ENCODE peak calls at places on chromosomes 5 and 9, in five cellular contexts. C, Y, W, A and Q are unnamed samples. For H3K4me1, the result is how much of the 10 kb centered on the place peaks cover.

GRCh38 chr5:161378701-161379100 is 167.8 kb downstream of the GABRB2 start:
- DNase-seq in W (no peak), A (no peak), C (no peak), Y (no peak), Q (no peak)

GRCh38 chr5:143106175-143106574 is 297.3 kb downstream of the NR3C1 start:
- DNase-seq in A (no peak), W (peak), C (no peak), Y (no peak), Q (no peak)

GRCh38 chr9:128001411-128002298 is 20.9 kb upstream of the EEIG1 start:
- DNase-seq in A (no peak), Y (no peak), W (no peak), C (no peak), Q (peak)

GRCh38 chr9:101620452-101620851 is 25.7 kb upstream of the PPP3R2 start:
- DNase-seq in Y (no peak), W (no peak), A (no peak), C (no peak), Q (no peak)

GRCh38 chr5:157502143-157502647 is 42.2 kb downstream of the NIPAL4 start:
- DNase-seq in A (no peak), C (no peak), Y (no peak), W (no peak), Q (no peak)

GRCh38 chr5:169122951-169123350 is 178.0 kb downstream of the SLIT3 start:
- DNase-seq in A (no peak), W (no peak), C (no peak), Y (no peak), Q (no peak)

GRCh38 chr9:97766092-97766491 is 69.0 kb upstream of the XPA start:
- DNase-seq in Y (no peak), A (no peak), W (no peak), C (no peak), Q (no peak)

GRCh38 chr9:125329978-125330377 is 68.4 kb downstream of the GAPVD1 start:
- DNase-seq in A (no peak), C (no peak), Y (no peak), W (no peak), Q (no peak)

GRCh38 chr9:125493384-125493783 is 213.6 kb downstream of the MAPKAP1 start:
- DNase-seq in C (no peak), W (no peak), Y (no peak), A (no peak), Q (no peak)

GRCh38 chr9:34291019-34291418 is 38.0 kb downstream of the KIF24 start:
- DNase-seq in W (no peak), A (no peak), Y (no peak), C (no peak), Q (no peak)

GRCh38 chr5:157659886-157660660 is 7.8 kb upstream of the SOX30 start:
- DNase-seq in C (no peak), W (no peak), A (no peak), Y (no peak), Q (no peak)

GRCh38 chr5:57551974-57552537 is 69.4 kb upstream of the ACTBL2 start:
- DNase-seq in W (no peak), A (no peak), C (no peak), Y (no peak), Q (no peak)

DNA sequence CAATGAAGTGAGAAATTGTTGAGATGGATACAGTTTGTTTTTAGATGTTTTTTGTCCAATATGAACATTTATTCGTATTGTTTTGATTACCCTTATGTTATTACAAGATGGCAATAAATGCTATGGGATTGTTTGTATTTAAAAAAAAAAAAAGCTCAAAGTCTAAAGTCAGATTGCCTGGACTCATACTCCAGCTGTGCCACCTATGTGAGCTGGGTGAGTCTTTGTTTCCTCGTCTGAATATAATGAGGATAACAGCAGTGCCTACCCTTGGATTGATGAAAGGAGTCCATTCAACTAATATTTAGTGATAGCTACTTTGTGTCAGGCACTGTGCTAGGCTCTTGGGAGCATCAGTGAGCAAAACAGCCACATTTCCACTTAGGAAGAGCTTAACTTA is 14.6 kb upstream of the CCNJL start:
- DNase-seq in C (no peak), W (no peak), Y (no peak), A (no peak), Q (no peak)
- H3K4me1 ChIP-seq in C (under half), W (under half), Y (under half), A (under half), Q (under half)

GRCh38 chr9:37428345-37428744 is 5.8 kb downstream of the GRHPR start:
- DNase-seq in Y (no peak), C (no peak), A (no peak), W (no peak), Q (no peak)

GRCh38 chr9:37433754-37434435 is 11.4 kb downstream of the GRHPR start:
- DNase-seq in Y (no peak), A (no peak), C (no peak), W (no peak), Q (no peak)

GRCh38 chr9:37432020-37432419 is 9.5 kb downstream of the GRHPR start:
- DNase-seq in A (no peak), C (no peak), W (no peak), Y (no peak), Q (no peak)

GRCh38 chr9:37429441-37430285 is 7.2 kb downstream of the GRHPR start:
- DNase-seq in W (no peak), A (no peak), C (no peak), Y (no peak), Q (no peak)

GRCh38 chr9:37430841-37431597 is 8.5 kb downstream of the GRHPR start:
- DNase-seq in A (no peak), Y (no peak), W (no peak), C (no peak), Q (no peak)
- TF ChIP-seq CTCF in A (peak), Y (no peak), W (no peak), C (no peak), Q (no peak)

DNA sequence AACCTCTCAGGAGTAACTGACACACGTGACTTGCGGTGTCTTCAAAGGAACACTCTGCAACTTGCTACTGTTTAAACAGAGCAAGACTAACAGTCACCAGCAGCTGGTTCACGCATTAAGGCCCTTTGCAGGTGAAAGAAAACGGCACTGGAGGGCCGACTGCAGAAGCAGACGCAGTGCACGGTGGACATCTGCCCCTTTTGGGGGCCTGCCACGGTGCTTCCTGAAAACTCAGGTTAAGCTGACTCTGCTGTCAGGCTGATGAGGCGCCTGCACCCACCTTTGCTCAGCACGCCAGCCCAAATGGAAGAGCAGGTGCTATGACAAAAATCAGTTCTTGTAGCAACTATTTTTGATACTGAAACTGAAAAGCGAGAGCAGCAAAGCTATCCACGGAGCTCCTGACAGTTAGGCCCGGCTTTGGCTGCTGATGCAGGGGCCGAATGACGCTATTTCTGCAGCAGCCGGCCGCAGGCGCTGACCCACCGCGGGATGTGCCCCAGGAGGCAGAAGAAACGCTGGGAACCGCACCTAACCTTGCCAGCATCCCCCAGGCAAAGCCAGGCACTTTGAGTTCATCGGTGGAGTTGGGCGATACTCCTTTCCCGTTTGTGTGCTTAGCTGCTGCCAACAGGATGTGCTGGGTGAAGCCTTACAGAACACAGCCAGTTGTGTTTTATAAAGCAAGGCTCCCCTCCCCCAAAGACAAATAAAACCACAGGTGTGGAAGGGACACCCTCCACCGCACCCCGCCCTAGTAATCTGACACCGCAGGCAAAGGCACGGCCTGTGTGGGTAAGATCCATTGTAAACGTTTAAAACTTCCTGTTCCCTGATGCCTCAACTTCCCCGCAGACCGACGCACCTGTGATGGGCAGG is 21.1 kb upstream of the TERT start:
- DNase-seq in W (no peak), A (no peak), C (no peak), Y (peak), Q (peak)
- H3K4me3 ChIP-seq in W (no peak), A (peak), C (no peak), Y (peak), Q (no peak)

GRCh38 chr9:70588999-70589398 is 174.5 kb upstream of the KLF9 start:
- DNase-seq in A (no peak), C (no peak), W (no peak), Y (no peak), Q (no peak)
- H3K4me1 ChIP-seq in A (under half), C (half or more), W (under half), Y (under half), Q (under half)

DNA sequence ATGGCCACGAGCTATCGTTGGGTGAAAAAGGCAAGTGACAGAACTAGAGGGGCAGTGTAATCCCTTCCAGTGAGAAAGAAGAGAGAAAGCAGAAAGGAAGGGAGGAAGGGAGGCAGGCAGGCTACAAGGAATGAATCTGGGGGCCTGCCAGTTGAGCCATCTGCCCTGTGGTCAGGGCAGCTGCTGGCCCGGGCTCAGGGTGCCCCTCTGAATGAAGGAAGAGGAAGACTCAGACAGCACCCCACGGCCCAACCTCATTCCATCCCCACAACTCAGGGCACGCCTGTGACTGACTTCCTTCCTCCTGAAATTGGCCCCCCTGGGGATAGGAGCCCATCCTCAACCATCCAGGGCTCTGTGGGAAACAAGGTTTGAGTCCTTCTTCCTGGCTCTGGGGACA is 20.3 kb upstream of the FLT4 start:
- DNase-seq in A (no peak), Y (no peak), W (no peak), C (no peak), Q (no peak)
- TF ChIP-seq CTCF in A (no peak), Y (no peak), W (no peak), C (no peak), Q (no peak)

DNA sequence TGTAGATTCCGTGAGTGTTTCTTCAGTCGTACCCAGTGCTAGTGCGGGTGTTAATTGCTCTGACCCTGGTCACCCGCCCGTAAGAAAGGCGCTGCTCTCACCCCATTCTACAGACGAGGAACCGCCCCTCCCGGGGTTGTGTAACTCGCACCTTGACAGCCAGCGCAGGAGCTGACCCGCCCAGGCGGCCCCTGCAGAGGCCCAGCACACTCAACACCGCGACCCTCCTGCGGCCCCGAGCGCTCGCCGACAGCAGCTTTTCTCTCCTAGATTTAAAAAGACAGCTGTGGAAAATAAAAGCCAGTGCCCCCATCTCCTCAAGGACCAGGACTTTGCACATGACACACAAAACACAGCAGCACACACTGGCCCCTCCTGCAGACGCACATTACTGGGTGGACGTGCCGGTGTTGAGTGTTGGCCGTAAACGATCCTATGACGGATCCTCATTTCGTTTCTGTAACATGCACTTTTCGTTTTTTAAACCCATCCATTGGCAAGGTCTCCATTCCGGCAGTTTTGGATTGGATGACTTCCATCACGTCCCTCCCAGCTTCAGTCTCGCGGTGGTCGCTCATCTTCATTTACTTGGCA is 22.9 kb downstream of the OR2V2 start:
- DNase-seq in W (no peak), C (no peak), A (no peak), Y (no peak), Q (no peak)
- H3K4me3 ChIP-seq in W (peak), C (peak), A (no peak), Y (no peak), Q (no peak)

GRCh38 chr5:135158315-135158697 is 124.3 kb upstream of the PITX1 start:
- DNase-seq in Y (no peak), C (no peak), W (no peak), A (no peak), Q (no peak)

GRCh38 chr5:135156337-135156714 is 122.3 kb upstream of the PITX1 start:
- DNase-seq in W (no peak), C (no peak), A (no peak), Y (no peak), Q (no peak)

GRCh38 chr5:135155616-135156214 is 121.7 kb upstream of the PITX1 start:
- DNase-seq in A (no peak), Y (no peak), C (no peak), W (no peak), Q (no peak)

GRCh38 chr5:135157421-135158314 is 123.6 kb upstream of the PITX1 start:
- DNase-seq in C (no peak), W (no peak), A (no peak), Y (no peak), Q (no peak)

DNA sequence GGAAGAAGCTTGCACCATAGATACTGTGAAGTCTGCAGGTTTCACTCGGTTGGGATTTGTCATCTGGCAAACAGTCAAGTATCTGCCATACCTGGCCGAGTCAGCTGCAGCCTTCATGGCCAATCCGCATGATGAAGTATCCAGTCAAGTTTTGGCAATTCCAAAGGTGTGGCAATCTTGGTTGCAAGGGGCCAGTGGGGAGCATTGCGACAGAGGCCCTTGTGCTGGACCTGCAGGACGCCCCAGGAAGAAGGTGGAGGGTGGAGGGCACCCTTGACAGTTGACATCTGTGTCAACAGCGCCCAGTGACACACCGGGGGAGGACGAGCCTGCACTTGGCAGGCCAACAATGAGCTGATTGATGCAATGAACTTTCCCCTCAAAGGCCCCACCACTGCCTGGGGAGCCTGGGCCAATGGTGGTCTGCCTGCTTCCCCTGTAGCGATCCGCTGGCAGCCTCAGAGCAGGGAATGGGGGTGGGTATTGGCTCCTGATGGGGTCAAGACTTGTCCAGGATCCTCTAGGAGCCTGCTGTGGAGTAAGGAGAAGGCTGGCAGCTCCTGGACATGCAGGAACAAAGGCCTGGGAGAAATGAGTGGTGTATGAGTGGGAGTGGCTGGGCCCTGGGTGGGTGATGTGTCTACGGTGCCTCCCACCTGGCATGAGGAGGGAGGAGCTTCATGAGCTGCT is 122.8 kb upstream of the PITX1 start:
- DNase-seq in Y (no peak), C (no peak), W (no peak), A (no peak), Q (peak)
- H3K4me1 ChIP-seq in Y (under half), C (under half), W (under half), A (under half), Q (under half)

GRCh38 chr5:55356896-55357295 is 49.1 kb downstream of the MTREX start:
- DNase-seq in W (no peak), A (no peak), Y (no peak), C (no peak), Q (no peak)
- TF ChIP-seq CTCF in W (no peak), A (no peak), Y (no peak), C (no peak), Q (no peak)